ENCODE peak calls at places on chromosomes 16 and 17, in nine cellular contexts. One of them, this sample, is unnamed.

GRCh38 chr16:23950898-23951297 is 115.1 kb downstream of the PRKCB start:
- DNase-seq in choroid plexus epithelial cell: no peak
- DNase-seq in astrocyte: no peak
- DNase-seq in activated CD4-positive, alpha-beta T cell treated with anti-CD3 and anti-CD28 coated beads for 4 hours: peak; percentile 19
- DNase-seq in neuronal stem cell: no peak
- DNase-seq in H9: no peak
- DNase-seq in HCEC 1CT: no peak
- DNase-seq in CD8-positive, alpha-beta memory T cell: no peak
- DNase-seq in fibroblast of lung: no peak
- DNase-seq in this sample: no peak

GRCh38 chr16:57127037-57127763 is 34.8 kb downstream of the CPNE2 start:
- DNase-seq in CD8-positive, alpha-beta memory T cell: no peak
- DNase-seq in H9: no peak
- DNase-seq in activated CD4-positive, alpha-beta T cell treated with anti-CD3 and anti-CD28 coated beads for 4 hours: no peak
- DNase-seq in HCEC 1CT: no peak
- DNase-seq in astrocyte: no peak
- DNase-seq in neuronal stem cell: no peak
- DNase-seq in choroid plexus epithelial cell: no peak
- DNase-seq in fibroblast of lung: no peak
- DNase-seq in this sample: no peak

GRCh38 chr17:83004791-83005380 is 74.5 kb upstream of the METRNL start:
- DNase-seq in activated CD4-positive, alpha-beta T cell treated with anti-CD3 and anti-CD28 coated beads for 4 hours: no peak
- DNase-seq in CD8-positive, alpha-beta memory T cell: no peak
- DNase-seq in choroid plexus epithelial cell: no peak
- DNase-seq in HCEC 1CT: no peak
- DNase-seq in H9: no peak
- DNase-seq in fibroblast of lung: no peak
- DNase-seq in astrocyte: no peak
- DNase-seq in neuronal stem cell: no peak
- DNase-seq in this sample: no peak

GRCh38 chr16:48173877-48174276 is 18.1 kb upstream of the ABCC12 start:
- DNase-seq in H9: no peak
- DNase-seq in HCEC 1CT: peak; percentile 8
- DNase-seq in activated CD4-positive, alpha-beta T cell treated with anti-CD3 and anti-CD28 coated beads for 4 hours: no peak
- DNase-seq in fibroblast of lung: no peak
- DNase-seq in CD8-positive, alpha-beta memory T cell: no peak
- DNase-seq in choroid plexus epithelial cell: no peak
- DNase-seq in astrocyte: no peak
- DNase-seq in neuronal stem cell: no peak
- DNase-seq in this sample: no peak

GRCh38 chr17:40623419-40624217 is 24.0 kb downstream of the SMARCE1 start:
- DNase-seq in H9: no peak
- DNase-seq in fibroblast of lung: no peak
- DNase-seq in activated CD4-positive, alpha-beta T cell treated with anti-CD3 and anti-CD28 coated beads for 4 hours: no peak
- DNase-seq in choroid plexus epithelial cell: no peak
- DNase-seq in neuronal stem cell: no peak
- DNase-seq in CD8-positive, alpha-beta memory T cell: no peak
- DNase-seq in HCEC 1CT: no peak
- DNase-seq in astrocyte: no peak
- DNase-seq in this sample: no peak

GRCh38 chr16:15907863-15908478 is 19.6 kb upstream of the CEP20 start:
- DNase-seq in CD8-positive, alpha-beta memory T cell: no peak
- DNase-seq in HCEC 1CT: peak; percentile 17
- DNase-seq in H9: peak; percentile 95
- DNase-seq in choroid plexus epithelial cell: peak; percentile 56
- DNase-seq in fibroblast of lung: peak; percentile 30
- DNase-seq in activated CD4-positive, alpha-beta T cell treated with anti-CD3 and anti-CD28 coated beads for 4 hours: peak; percentile 7
- DNase-seq in astrocyte: no peak
- DNase-seq in neuronal stem cell: peak; percentile 26
- DNase-seq in this sample: no peak

GRCh38 chr16:85289760-85290625 is 177.7 kb upstream of the CIBAR2 start:
- DNase-seq in H9: no peak
- DNase-seq in HCEC 1CT: no peak
- DNase-seq in CD8-positive, alpha-beta memory T cell: no peak
- DNase-seq in fibroblast of lung: no peak
- DNase-seq in choroid plexus epithelial cell: no peak
- DNase-seq in astrocyte: no peak
- DNase-seq in neuronal stem cell: no peak
- DNase-seq in activated CD4-positive, alpha-beta T cell treated with anti-CD3 and anti-CD28 coated beads for 4 hours: no peak
- DNase-seq in this sample: no peak

GRCh38 chr17:8284126-8284525 is 4.3 kb upstream of the RANGRF start:
- DNase-seq in astrocyte: no peak
- DNase-seq in neuronal stem cell: no peak
- DNase-seq in fibroblast of lung: no peak
- DNase-seq in choroid plexus epithelial cell: no peak
- DNase-seq in HCEC 1CT: no peak
- DNase-seq in CD8-positive, alpha-beta memory T cell: no peak
- DNase-seq in activated CD4-positive, alpha-beta T cell treated with anti-CD3 and anti-CD28 coated beads for 4 hours: no peak
- DNase-seq in H9: no peak
- DNase-seq in this sample: no peak

GRCh38 chr16:2704983-2705275 is 15.1 kb downstream of the PRSS27 start:
- DNase-seq in choroid plexus epithelial cell: no peak
- DNase-seq in activated CD4-positive, alpha-beta T cell treated with anti-CD3 and anti-CD28 coated beads for 4 hours: no peak
- DNase-seq in HCEC 1CT: no peak
- DNase-seq in astrocyte: no peak
- DNase-seq in neuronal stem cell: no peak
- DNase-seq in H9: no peak
- DNase-seq in CD8-positive, alpha-beta memory T cell: no peak
- DNase-seq in fibroblast of lung: no peak
- DNase-seq in this sample: no peak

GRCh38 chr17:147796-148740 is 10.7 kb downstream of the SCGB1C2 start:
- DNase-seq in neuronal stem cell: no peak
- DNase-seq in HCEC 1CT: no peak
- DNase-seq in CD8-positive, alpha-beta memory T cell: no peak
- DNase-seq in astrocyte: no peak
- DNase-seq in activated CD4-positive, alpha-beta T cell treated with anti-CD3 and anti-CD28 coated beads for 4 hours: no peak
- DNase-seq in choroid plexus epithelial cell: no peak
- DNase-seq in fibroblast of lung: no peak
- DNase-seq in H9: no peak
- DNase-seq in this sample: no peak

GRCh38 chr16:57732011-57732410 is 3.6 kb upstream of the KATNB1 start:
- DNase-seq in CD8-positive, alpha-beta memory T cell: no peak
- DNase-seq in H9: no peak
- DNase-seq in choroid plexus epithelial cell: peak; percentile 33
- DNase-seq in activated CD4-positive, alpha-beta T cell treated with anti-CD3 and anti-CD28 coated beads for 4 hours: no peak
- DNase-seq in neuronal stem cell: no peak
- DNase-seq in HCEC 1CT: peak; percentile 66
- DNase-seq in fibroblast of lung: no peak
- DNase-seq in astrocyte: no peak
- DNase-seq in this sample: no peak

GRCh38 chr16:7849891-7850290 is 517.2 kb downstream of the RBFOX1 start:
- DNase-seq in choroid plexus epithelial cell: no peak
- DNase-seq in activated CD4-positive, alpha-beta T cell treated with anti-CD3 and anti-CD28 coated beads for 4 hours: no peak
- DNase-seq in astrocyte: no peak
- DNase-seq in fibroblast of lung: no peak
- DNase-seq in HCEC 1CT: no peak
- DNase-seq in neuronal stem cell: no peak
- DNase-seq in H9: no peak
- DNase-seq in CD8-positive, alpha-beta memory T cell: no peak
- DNase-seq in this sample: no peak

GRCh38 chr16:706189-707061 is 824 bp upstream of the FBXL16 start:
- DNase-seq in HCEC 1CT: no peak
- DNase-seq in choroid plexus epithelial cell: no peak
- DNase-seq in CD8-positive, alpha-beta memory T cell: no peak
- DNase-seq in activated CD4-positive, alpha-beta T cell treated with anti-CD3 and anti-CD28 coated beads for 4 hours: no peak
- DNase-seq in H9: no peak
- DNase-seq in astrocyte: no peak
- DNase-seq in neuronal stem cell: no peak
- DNase-seq in fibroblast of lung: no peak
- DNase-seq in this sample: no peak

GRCh38 chr17:64183815-64184397 is 54.0 kb upstream of the ERN1 start:
- DNase-seq in choroid plexus epithelial cell: peak; percentile 42
- DNase-seq in HCEC 1CT: peak; percentile 79
- DNase-seq in fibroblast of lung: peak; percentile 69
- DNase-seq in neuronal stem cell: no peak
- DNase-seq in CD8-positive, alpha-beta memory T cell: no peak
- DNase-seq in H9: no peak
- DNase-seq in activated CD4-positive, alpha-beta T cell treated with anti-CD3 and anti-CD28 coated beads for 4 hours: no peak
- DNase-seq in astrocyte: peak; percentile 60
- DNase-seq in this sample: no peak

GRCh38 chr17:71975998-71976649 is 144.7 kb upstream of the SOX9 start:
- DNase-seq in fibroblast of lung: peak; percentile 97
- DNase-seq in astrocyte: peak; percentile 96
- DNase-seq in HCEC 1CT: peak; percentile 90
- DNase-seq in choroid plexus epithelial cell: peak; percentile 95
- DNase-seq in CD8-positive, alpha-beta memory T cell: no peak
- DNase-seq in activated CD4-positive, alpha-beta T cell treated with anti-CD3 and anti-CD28 coated beads for 4 hours: no peak
- DNase-seq in H9: peak; percentile 69
- DNase-seq in neuronal stem cell: no peak
- DNase-seq in this sample: peak; percentile 84

GRCh38 chr17:73436966-73437365 is 125.2 kb upstream of the CDC42EP4 start:
- DNase-seq in astrocyte: peak; percentile 1
- DNase-seq in neuronal stem cell: no peak
- DNase-seq in CD8-positive, alpha-beta memory T cell: no peak
- DNase-seq in fibroblast of lung: peak; percentile 1
- DNase-seq in HCEC 1CT: no peak
- DNase-seq in choroid plexus epithelial cell: peak; percentile 46
- DNase-seq in activated CD4-positive, alpha-beta T cell treated with anti-CD3 and anti-CD28 coated beads for 4 hours: no peak
- DNase-seq in H9: no peak
- DNase-seq in this sample: no peak

GRCh38 chr17:41812176-41813038 is at the start of gene FKBP10:
- DNase-seq in fibroblast of lung: peak; percentile 92
- DNase-seq in neuronal stem cell: peak; percentile 96
- DNase-seq in choroid plexus epithelial cell: peak; percentile 88
- DNase-seq in activated CD4-positive, alpha-beta T cell treated with anti-CD3 and anti-CD28 coated beads for 4 hours: peak; percentile 38
- DNase-seq in astrocyte: peak; percentile 84
- DNase-seq in HCEC 1CT: peak; percentile 72
- DNase-seq in CD8-positive, alpha-beta memory T cell: peak; percentile 21
- DNase-seq in H9: peak; percentile 94
- DNase-seq in this sample: peak; percentile 27

This sample was measured in prostate gland.